ENCODE peak calls at places on chromosomes 4 and X, in four cellular contexts. X, S, R and L are unnamed samples.

GRCh38 chr4:81773557-81773956 is 301.9 kb upstream of the RASGEF1B start:
- DNase-seq in R (no peak), S (no peak), X (no peak), L (no peak)

GRCh38 chr4:184355111-184355604 is 119.2 kb downstream of the IRF2 start:
- DNase-seq in R (peak), S (peak), X (no peak), L (no peak)

GRCh38 chr4:156505341-156505955 is 466.2 kb downstream of the PDGFC start:
- DNase-seq in S (no peak), R (no peak), X (no peak), L (no peak)

GRCh38 chrX:131802836-131803626 is 220.1 kb upstream of the STK26 start:
- DNase-seq in R (no peak), S (peak), X (peak), L (no peak)

GRCh38 chrX:144791298-144791697 is 456.0 kb upstream of the SPANXN1 start:
- DNase-seq in R (no peak), X (no peak), S (no peak), L (peak)

GRCh38 chr4:143358923-143359694 is 22.4 kb downstream of the GAB1 start:
- DNase-seq in S (peak), R (peak), X (peak), L (peak)

GRCh38 chrX:77017093-77017492 is 430.1 kb upstream of the FGF16 start:
- DNase-seq in R (no peak), S (no peak), X (no peak), L (no peak)

GRCh38 chr4:2799444-2799911 is 6.6 kb downstream of the SH3BP2 start:
- DNase-seq in X (no peak), S (no peak), R (no peak), L (no peak)

GRCh38 chrX:6738518-6739470 is 203.9 kb upstream of the VCX3A start:
- DNase-seq in X (peak), S (no peak), R (no peak), L (no peak)

GRCh38 chr4:2931765-2932560 is 31.2 kb downstream of the NOP14 start:
- DNase-seq in X (peak), R (no peak), S (no peak), L (no peak)

GRCh38 chr4:121025540-121025939 is 46.8 kb downstream of the NDNF start:
- DNase-seq in S (no peak), X (no peak), R (no peak), L (no peak)

GRCh38 chr4:56817840-56818491 is 3.5 kb downstream of the SPINK2 start:
- DNase-seq in X (no peak), R (no peak), S (no peak), L (no peak)

GRCh38 chrX:154412468-154412867 is 1.1 kb downstream of the TAFAZZIN start:
- DNase-seq in R (peak), X (peak), S (no peak), L (no peak)

GRCh38 chrX:14039344-14039743 is 9.7 kb upstream of the GEMIN8 start:
- DNase-seq in R (peak), X (peak), S (peak), L (peak)

GRCh38 chr4:49032440-49033161 is 46.5 kb downstream of the CWH43 start:
- DNase-seq in S (peak), R (peak), X (peak), L (peak)

GRCh38 chrX:13367950-13368349 is 48.1 kb upstream of the ATXN3L start:
- DNase-seq in R (no peak), S (no peak), X (no peak), L (no peak)

GRCh38 chrX:15497865-15498264 is 2.7 kb upstream of the BMX start:
- DNase-seq in S (peak), R (peak), X (peak), L (peak)

GRCh38 chrX:150063138-150063518 is 124.8 kb upstream of the EOLA2 start:
- DNase-seq in S (no peak), R (no peak), X (no peak), L (no peak)

GRCh38 chrX:105458846-105459245 is 238.4 kb upstream of the TEX13A start:
- DNase-seq in X (no peak), R (no peak), S (no peak), L (no peak)

GRCh38 chr4:123937612-123938011 is 541.0 kb downstream of the SPRY1 start:
- DNase-seq in S (no peak), X (no peak), R (no peak), L (no peak)

GRCh38 chr4:5700459-5700858 is 7.9 kb downstream of the EVC2 start:
- DNase-seq in S (no peak), X (no peak), R (no peak), L (no peak)

GRCh38 chr4:94743838-94744237 is 13.9 kb upstream of the BMPR1B start:
- DNase-seq in X (no peak), R (no peak), S (no peak), L (no peak)

GRCh38 chr4:122612540-122612939 is 8.3 kb downstream of the IL21 start:
- DNase-seq in R (peak), S (no peak), X (no peak), L (no peak)

GRCh38 chrX:71143508-71143907 is 1.1 kb upstream of the NLGN3 start:
- DNase-seq in R (peak), S (no peak), X (no peak), L (no peak)

GRCh38 chrX:101386542-101386885 is 523 bp upstream of the BTK start:
- DNase-seq in X (no peak), R (no peak), S (no peak), L (no peak)

GRCh38 chr4:144710526-144710912 is 64.6 kb downstream of the HHIP start:
- DNase-seq in S (no peak), X (no peak), R (no peak), L (no peak)

GRCh38 chr4:94544811-94545210 is 93.1 kb downstream of the PDLIM5 start:
- DNase-seq in S (no peak), R (peak), X (no peak), L (peak)

GRCh38 chr4:1215347-1216075 is 33.4 kb downstream of the CTBP1 start:
- DNase-seq in S (no peak), X (peak), R (no peak), L (no peak)

GRCh38 chrX:38717871-38718270 is 83.4 kb upstream of the MID1IP1 start:
- DNase-seq in X (peak), R (peak), S (peak), L (no peak)

GRCh38 chr4:74098628-74098995 is 383 bp downstream of the CXCL2 start:
- DNase-seq in X (no peak), S (no peak), R (peak), L (no peak)

GRCh38 chr4:187307131-187307530 is 583.5 kb upstream of the FAT1 start:
- DNase-seq in R (no peak), S (no peak), X (no peak), L (no peak)

GRCh38 chr4:148349153-148349552 is 93.1 kb downstream of the NR3C2 start:
- DNase-seq in S (no peak), R (no peak), X (no peak), L (no peak)

GRCh38 chr4:15912236-15912635 is 26.3 kb downstream of the FGFBP1 start:
- DNase-seq in R (peak), S (no peak), X (no peak), L (no peak)